ENCODE peak calls at places on chromosome 7, in four cellular contexts. One of them, this sample, is unnamed.

GRCh38 chr7:117123311-117123926 is 170.1 kb downstream of the ST7 start:
- DNase-seq in Peyer's patch: no peak
- DNase-seq in A549: no peak
- DNase-seq in ovary: no peak
- DNase-seq in this sample: no peak

GRCh38 chr7:26192485-26193087 is 8.0 kb downstream of the HNRNPA2B1 start:
- DNase-seq in Peyer's patch: no peak
- DNase-seq in A549: no peak
- DNase-seq in ovary: no peak
- DNase-seq in this sample: no peak

GRCh38 chr7:125467996-125468854 is 538.6 kb upstream of the POT1 start:
- DNase-seq in Peyer's patch: no peak
- DNase-seq in A549: no peak
- DNase-seq in ovary: no peak
- DNase-seq in this sample: no peak

GRCh38 chr7:127912901-127913300 is 118.3 kb downstream of the LRRC4 start:
- DNase-seq in Peyer's patch: no peak
- DNase-seq in A549: no peak
- DNase-seq in ovary: no peak
- DNase-seq in this sample: no peak

GRCh38 chr7:148941598-148942280 is 57.6 kb upstream of the EZH2 start:
- DNase-seq in Peyer's patch: peak
- DNase-seq in A549: peak
- DNase-seq in ovary: peak
- DNase-seq in this sample: peak

GRCh38 chr7:73892003-73892975 is 31.3 kb downstream of the TMEM270 start:
- DNase-seq in Peyer's patch: no peak
- DNase-seq in A549: no peak
- DNase-seq in ovary: peak
- DNase-seq in this sample: no peak

GRCh38 chr7:22094413-22095304 is 149.0 kb upstream of the CDCA7L start:
- DNase-seq in Peyer's patch: no peak
- DNase-seq in A549: no peak
- DNase-seq in ovary: no peak
- DNase-seq in this sample: no peak

GRCh38 chr7:73839743-73840714 is 2.3 kb downstream of the METTL27 start:
- DNase-seq in Peyer's patch: no peak
- DNase-seq in A549: peak
- DNase-seq in ovary: no peak
- DNase-seq in this sample: no peak

GRCh38 chr7:100801833-100802568 is 25.3 kb downstream of the EPHB4 start:
- DNase-seq in Peyer's patch: peak
- DNase-seq in A549: peak
- DNase-seq in ovary: peak
- DNase-seq in this sample: peak

GRCh38 chr7:4189151-4189570 is 492.9 kb upstream of the FOXK1 start:
- DNase-seq in Peyer's patch: peak
- DNase-seq in A549: no peak
- DNase-seq in ovary: peak
- DNase-seq in this sample: peak

GRCh38 chr7:137243741-137244140 is 99.8 kb downstream of the PTN start:
- DNase-seq in Peyer's patch: no peak
- DNase-seq in A549: no peak
- DNase-seq in ovary: no peak
- DNase-seq in this sample: no peak

GRCh38 chr7:1027285-1028043 is 16.9 kb upstream of the GPR146 start:
- DNase-seq in Peyer's patch: no peak
- DNase-seq in A549: no peak
- DNase-seq in ovary: peak
- DNase-seq in this sample: no peak

GRCh38 chr7:151485006-151485732 is 34.5 kb downstream of the RHEB start:
- DNase-seq in Peyer's patch: no peak
- DNase-seq in A549: no peak
- DNase-seq in ovary: no peak
- DNase-seq in this sample: no peak

GRCh38 chr7:98869001-98869373 is 827 bp downstream of the TMEM130 start:
- DNase-seq in Peyer's patch: no peak
- DNase-seq in A549: no peak
- DNase-seq in ovary: no peak
- DNase-seq in this sample: no peak

GRCh38 chr7:2245883-2246679 is 4.1 kb downstream of the NUDT1 start:
- DNase-seq in Peyer's patch: no peak
- DNase-seq in A549: no peak
- DNase-seq in ovary: no peak
- DNase-seq in this sample: no peak

GRCh38 chr7:68176974-68177373 is 1180.3 kb downstream of the TYW1 start:
- DNase-seq in Peyer's patch: no peak
- DNase-seq in A549: peak
- DNase-seq in ovary: peak
- DNase-seq in this sample: no peak

GRCh38 chr7:27899601-27900000 is 159.6 kb downstream of the TAX1BP1 start:
- DNase-seq in Peyer's patch: no peak
- DNase-seq in A549: no peak
- DNase-seq in ovary: no peak
- DNase-seq in this sample: no peak

GRCh38 chr7:47956220-47956619 is 8.0 kb upstream of the PKD1L1 start:
- DNase-seq in Peyer's patch: no peak
- DNase-seq in A549: no peak
- DNase-seq in ovary: no peak
- DNase-seq in this sample: no peak

GRCh38 chr7:158861936-158862704 is 5.8 kb downstream of the DYNC2I1 start:
- DNase-seq in Peyer's patch: no peak
- DNase-seq in A549: no peak
- DNase-seq in ovary: no peak
- DNase-seq in this sample: peak

GRCh38 chr7:107506683-107507339 is 37.0 kb downstream of the GPR22 start:
- DNase-seq in Peyer's patch: peak
- DNase-seq in A549: no peak
- DNase-seq in ovary: no peak
- DNase-seq in this sample: no peak

GRCh38 chr7:64886956-64887545 is 16.0 kb upstream of the ZNF273 start:
- DNase-seq in Peyer's patch: no peak
- DNase-seq in A549: no peak
- DNase-seq in ovary: no peak
- DNase-seq in this sample: no peak

GRCh38 chr7:122803323-122803722 is 82.9 kb downstream of the CADPS2 start:
- DNase-seq in Peyer's patch: no peak
- DNase-seq in A549: no peak
- DNase-seq in ovary: no peak
- DNase-seq in this sample: no peak

GRCh38 chr7:21972397-21972784 is 26.7 kb upstream of the CDCA7L start:
- DNase-seq in Peyer's patch: no peak
- DNase-seq in A549: no peak
- DNase-seq in ovary: no peak
- DNase-seq in this sample: no peak

GRCh38 chr7:1134951-1135350 is 25.0 kb downstream of the ZFAND2A start:
- DNase-seq in Peyer's patch: no peak
- DNase-seq in A549: no peak
- DNase-seq in ovary: no peak
- DNase-seq in this sample: peak

GRCh38 chr7:39536926-39537325 is 29.3 kb upstream of the YAE1 start:
- DNase-seq in Peyer's patch: no peak
- DNase-seq in A549: no peak
- DNase-seq in ovary: no peak
- DNase-seq in this sample: no peak

GRCh38 chr7:94049615-94050014 is 45.5 kb upstream of the BET1 start:
- DNase-seq in Peyer's patch: no peak
- DNase-seq in A549: no peak
- DNase-seq in ovary: no peak
- DNase-seq in this sample: no peak

GRCh38 chr7:55969391-55969790 is 5.0 kb downstream of the NIPSNAP2 start:
- DNase-seq in Peyer's patch: no peak
- DNase-seq in A549: no peak
- DNase-seq in ovary: no peak
- DNase-seq in this sample: no peak

GRCh38 chr7:37604078-37604477 is 79.5 kb upstream of the GPR141 start:
- DNase-seq in Peyer's patch: no peak
- DNase-seq in A549: no peak
- DNase-seq in ovary: no peak
- DNase-seq in this sample: no peak

GRCh38 chr7:88337556-88337955 is 30.9 kb upstream of the STEAP4 start:
- DNase-seq in Peyer's patch: no peak
- DNase-seq in A549: no peak
- DNase-seq in ovary: no peak
- DNase-seq in this sample: no peak

GRCh38 chr7:150431839-150432658 is 18.4 kb upstream of the GIMAP8 start:
- DNase-seq in Peyer's patch: no peak
- DNase-seq in A549: no peak
- DNase-seq in ovary: no peak
- DNase-seq in this sample: no peak

GRCh38 chr7:150435047-150435389 is 15.4 kb upstream of the GIMAP8 start:
- DNase-seq in Peyer's patch: no peak
- DNase-seq in A549: no peak
- DNase-seq in ovary: no peak
- DNase-seq in this sample: no peak

GRCh38 chr7:150432915-150433892 is 17.2 kb upstream of the GIMAP8 start:
- DNase-seq in Peyer's patch: no peak
- DNase-seq in A549: no peak
- DNase-seq in ovary: no peak
- DNase-seq in this sample: no peak

GRCh38 chr7:150434240-150434639 is 16.2 kb upstream of the GIMAP8 start:
- DNase-seq in Peyer's patch: no peak
- DNase-seq in A549: no peak
- DNase-seq in ovary: no peak
- DNase-seq in this sample: no peak

GRCh38 chr7:150435390-150436073 is 14.9 kb upstream of the GIMAP8 start:
- DNase-seq in Peyer's patch: no peak
- DNase-seq in A549: no peak
- DNase-seq in ovary: no peak
- DNase-seq in this sample: no peak
- TF ChIP-seq POLR2A in Peyer's patch: no peak
- TF ChIP-seq POLR2A in A549: no peak
- TF ChIP-seq POLR2A in ovary: no peak
- TF ChIP-seq POLR2A in this sample: no peak

GRCh38 chr7:134755422-134756022 is 23.9 kb upstream of the CALD1 start:
- DNase-seq in Peyer's patch: no peak
- DNase-seq in A549: no peak
- DNase-seq in ovary: peak
- DNase-seq in this sample: no peak
- TF ChIP-seq CTCF in Peyer's patch: peak
- TF ChIP-seq CTCF in A549: peak
- TF ChIP-seq CTCF in ovary: no peak
- TF ChIP-seq CTCF in this sample: peak

GRCh38 chr7:132123763-132124162 is 452.5 kb downstream of the PLXNA4 start:
- DNase-seq in Peyer's patch: no peak
- DNase-seq in A549: no peak
- DNase-seq in ovary: no peak
- DNase-seq in this sample: peak
- TF ChIP-seq POLR2A in Peyer's patch: no peak
- TF ChIP-seq POLR2A in A549: no peak
- TF ChIP-seq POLR2A in ovary: no peak
- TF ChIP-seq POLR2A in this sample: no peak

DNA sequence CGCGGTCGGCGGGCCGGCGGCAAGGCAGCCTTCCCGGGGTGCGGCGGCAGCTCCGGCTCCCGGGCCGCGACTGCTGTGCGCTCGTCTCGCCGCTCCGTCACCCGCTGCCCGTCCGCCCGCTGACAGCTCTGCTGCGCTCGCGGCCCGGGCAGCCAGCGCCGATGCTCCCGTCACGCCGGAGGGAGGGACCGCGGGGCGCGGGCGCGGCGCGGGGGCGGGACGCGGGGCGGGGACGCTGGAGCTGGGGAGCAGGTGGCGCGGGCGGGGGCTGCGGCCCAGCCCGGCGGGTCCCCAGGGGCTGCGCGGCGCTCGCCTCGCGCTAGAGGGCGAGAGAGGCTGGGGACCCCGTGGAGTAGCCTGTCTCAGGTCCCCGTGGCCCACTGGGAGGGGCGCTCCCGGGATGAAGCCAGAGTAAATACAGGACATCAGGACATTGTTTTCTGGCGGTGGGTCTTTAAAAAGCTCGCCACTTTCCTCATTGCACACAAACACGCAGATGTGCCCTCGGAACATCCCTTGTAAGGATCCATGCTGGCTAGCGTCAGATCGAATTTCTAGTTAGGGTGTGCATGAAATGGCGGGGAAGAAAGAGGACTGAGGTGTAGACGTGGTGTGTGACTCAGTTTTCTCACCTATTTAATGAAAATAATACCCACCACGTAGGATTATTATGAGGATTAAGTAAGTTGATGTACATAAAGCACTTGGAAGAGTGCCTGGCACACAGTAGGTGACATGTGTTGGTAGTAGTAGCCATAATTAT is at the start of gene ELAPOR2:
- DNase-seq in Peyer's patch: peak
- DNase-seq in A549: peak
- DNase-seq in ovary: peak
- DNase-seq in this sample: peak
- TF ChIP-seq CTCF in Peyer's patch: peak
- TF ChIP-seq CTCF in A549: peak
- TF ChIP-seq CTCF in ovary: peak
- TF ChIP-seq CTCF in this sample: no peak

GRCh38 chr7:66301737-66302136 is 96.6 kb downstream of the TPST1 start:
- DNase-seq in Peyer's patch: no peak
- DNase-seq in A549: no peak
- DNase-seq in ovary: no peak
- DNase-seq in this sample: no peak

GRCh38 chr7:66306243-66306642 is 101.1 kb downstream of the TPST1 start:
- DNase-seq in Peyer's patch: no peak
- DNase-seq in A549: no peak
- DNase-seq in ovary: no peak
- DNase-seq in this sample: no peak

GRCh38 chr7:66307591-66308215 is 102.6 kb downstream of the TPST1 start:
- DNase-seq in Peyer's patch: no peak
- DNase-seq in A549: no peak
- DNase-seq in ovary: peak
- DNase-seq in this sample: no peak

GRCh38 chr7:66303454-66304160 is 98.5 kb downstream of the TPST1 start:
- DNase-seq in Peyer's patch: no peak
- DNase-seq in A549: no peak
- DNase-seq in ovary: no peak
- DNase-seq in this sample: no peak

GRCh38 chr7:66304536-66304935 is 99.4 kb downstream of the TPST1 start:
- DNase-seq in Peyer's patch: no peak
- DNase-seq in A549: no peak
- DNase-seq in ovary: no peak
- DNase-seq in this sample: no peak
- TF ChIP-seq POLR2A in Peyer's patch: no peak
- TF ChIP-seq POLR2A in A549: no peak
- TF ChIP-seq POLR2A in ovary: no peak
- TF ChIP-seq POLR2A in this sample: no peak